ENCODE peak calls at places on chromosomes 7 and 10, in six cellular contexts. B is GM04503; A is stimulated activated CD8-positive, alpha-beta memory T cell treated with anti-CD3 and anti-CD28 coated beads, Interleukin-15, amount 100 ng/mL, for 24 hours; Z is brain microvascular endothelial cell; R is omental fat pad; W is NCI-H2081. X is an unnamed sample.

GRCh38 chr10:109618748-109619147 is 304.6 kb downstream of the XPNPEP1 start:
- DNase-seq in B (no peak), A (no peak), Z (no peak), R (no peak), W (no peak), X (no peak)

GRCh38 chr7:152462995-152463713 is 27.4 kb upstream of the KMT2C start:
- DNase-seq in B (no peak), A (no peak), Z (peak), R (peak), W (peak), X (no peak)

GRCh38 chr10:16360425-16360824 is 76.4 kb upstream of the PTER start:
- DNase-seq in B (no peak), A (no peak), Z (no peak), R (no peak), W (no peak), X (no peak)

GRCh38 chr7:113444281-113444680 is 325.9 kb upstream of the SMIM30 start:
- DNase-seq in B (no peak), A (no peak), Z (no peak), R (no peak), W (no peak), X (no peak)

GRCh38 chr10:23412223-23412622 is 26.7 kb upstream of the OTUD1 start:
- DNase-seq in B (no peak), A (no peak), Z (peak), R (no peak), W (no peak), X (no peak)

GRCh38 chr10:72883861-72884260 is 9.7 kb upstream of the OIT3 start:
- DNase-seq in B (no peak), A (no peak), Z (no peak), R (no peak), W (no peak), X (no peak)

GRCh38 chr7:24854866-24855265 is 97.6 kb upstream of the GSDME start:
- DNase-seq in B (peak), A (no peak), Z (no peak), R (no peak), W (no peak), X (peak)

GRCh38 chr7:2621061-2621828 is 10.5 kb upstream of the TTYH3 start:
- DNase-seq in B (no peak), A (no peak), Z (peak), R (no peak), W (no peak), X (no peak)

GRCh38 chr7:25118048-25118753 is 6.9 kb downstream of the CYCS start:
- DNase-seq in B (no peak), A (no peak), Z (no peak), R (no peak), W (no peak), X (no peak)

GRCh38 chr7:34748244-34749039 is 90.4 kb downstream of the NPSR1 start:
- DNase-seq in B (peak), A (no peak), Z (peak), R (no peak), W (peak), X (no peak)

GRCh38 chr10:123140164-123140982 is 4.6 kb downstream of the HMX3 start:
- DNase-seq in B (no peak), A (no peak), Z (no peak), R (no peak), W (no peak), X (no peak)

GRCh38 chr10:15782851-15783250 is 63.1 kb upstream of the ITGA8 start:
- DNase-seq in B (no peak), A (no peak), Z (no peak), R (no peak), W (no peak), X (no peak)

GRCh38 chr7:148222716-148223115 is 367.9 kb upstream of the C7orf33 start:
- DNase-seq in B (no peak), A (no peak), Z (no peak), R (no peak), W (no peak), X (no peak)

GRCh38 chr7:63096141-63096540 is 902.5 kb upstream of the ZNF722 start:
- DNase-seq in B (no peak), A (no peak), Z (no peak), R (no peak), W (no peak), X (no peak)

GRCh38 chr10:30581779-30582380 is 47.7 kb downstream of the LYZL2 start:
- DNase-seq in B (no peak), A (no peak), Z (peak), R (no peak), W (peak), X (no peak)

GRCh38 chr10:122521011-122521410 is 39.5 kb upstream of the DMBT1 start:
- DNase-seq in B (no peak), A (no peak), Z (no peak), R (no peak), W (no peak), X (no peak)

GRCh38 chr10:104502907-104503306 is 138.2 kb upstream of the SORCS3 start:
- DNase-seq in B (no peak), A (no peak), Z (no peak), R (no peak), W (no peak), X (no peak)

GRCh38 chr7:141585592-141586510 is 34.6 kb downstream of the AGK start:
- DNase-seq in B (peak), A (no peak), Z (peak), R (no peak), W (no peak), X (peak)

GRCh38 chr10:788796-789748 is 99.6 kb upstream of the DIP2C start:
- DNase-seq in B (peak), A (no peak), Z (peak), R (no peak), W (peak), X (no peak)

GRCh38 chr7:5514440-5515035 is 90.9 kb upstream of the TNRC18 start:
- DNase-seq in B (no peak), A (no peak), Z (no peak), R (no peak), W (no peak), X (no peak)

GRCh38 chr10:132169766-132170560 is 16.8 kb upstream of the DPYSL4 start:
- DNase-seq in B (no peak), A (no peak), Z (no peak), R (no peak), W (no peak), X (no peak)

GRCh38 chr7:82441916-82442478 is 1.6 kb downstream of the CACNA2D1 start:
- DNase-seq in B (no peak), A (no peak), Z (no peak), R (no peak), W (no peak), X (no peak)

GRCh38 chr7:7799138-7799537 is 80.7 kb upstream of the RPA3 start:
- DNase-seq in B (no peak), A (no peak), Z (peak), R (no peak), W (no peak), X (no peak)

GRCh38 chr10:78571286-78571685 is 497.5 kb upstream of the ZMIZ1 start:
- DNase-seq in B (no peak), A (no peak), Z (no peak), R (no peak), W (no peak), X (no peak)

GRCh38 chr7:45389073-45389872 is 184.9 kb upstream of the ADCY1 start:
- DNase-seq in B (no peak), A (no peak), Z (no peak), R (no peak), W (no peak), X (no peak)

GRCh38 chr10:17430647-17431355 is 23.6 kb downstream of the ST8SIA6 start:
- DNase-seq in B (peak), A (no peak), Z (peak), R (peak), W (peak), X (no peak)

GRCh38 chr10:86673827-86674581 is 5.7 kb downstream of the LDB3 start:
- DNase-seq in B (no peak), A (no peak), Z (no peak), R (no peak), W (no peak), X (no peak)

GRCh38 chr7:30977896-30978564 is 14.3 kb downstream of the GHRHR start:
- DNase-seq in B (no peak), A (no peak), Z (no peak), R (no peak), W (peak), X (no peak)

GRCh38 chr7:78427209-78427608 is 628.6 kb downstream of the PHTF2 start:
- DNase-seq in B (no peak), A (no peak), Z (no peak), R (no peak), W (no peak), X (no peak)